ENCODE peak calls at places on chromosomes 16 and 17, in ten cellular contexts. Q is MM.1S, O is bronchial epithelial cell, I is tibial artery, E is stomach, D is colonic mucosa, H is lung, P is neural progenitor cell, T is left ventricle myocardium inferior, R is breast epithelium. L is an unnamed sample.
A peak's percentile ranks its signal among the peaks of the same experiment; 100 is the strongest.

GRCh38 chr17:73936908-73937627 is 266.4 kb upstream of the RPL38 start:
- DNase-seq in O (no peak), T (no peak), P (no peak), E (no peak), R (no peak), H (no peak), Q (no peak), I (no peak), D (no peak), L (no peak)

GRCh38 chr17:35449371-35449931 is 885 bp upstream of the SLFN13 start:
- DNase-seq in O (no peak), I (peak; percentile 21), H (no peak), P (peak; percentile 26), E (peak; percentile 30), D (no peak), T (peak; percentile 22), R (no peak), Q (peak; percentile 37), L (no peak)

GRCh38 chr16:20347666-20348364 is 4.7 kb downstream of the UMOD start:
- DNase-seq in O (no peak), E (no peak), P (no peak), T (no peak), D (no peak), H (no peak), I (no peak), Q (no peak), R (no peak), L (no peak)

GRCh38 chr17:53004902-53005301 is 817.8 kb upstream of the KIF2B start:
- DNase-seq in P (no peak), D (no peak), Q (peak; percentile 65), O (no peak), E (no peak), T (no peak), I (no peak), R (no peak), H (no peak), L (no peak)

GRCh38 chr17:909642-910323 is 69.8 kb downstream of the NXN start:
- DNase-seq in O (peak; percentile 67), D (no peak), E (no peak), R (no peak), I (no peak), P (no peak), T (no peak), H (no peak), Q (no peak), L (no peak)

GRCh38 chr16:87276091-87276561 is 41.1 kb downstream of the C16orf95 start:
- DNase-seq in P (no peak), H (no peak), I (no peak), D (no peak), R (no peak), Q (no peak), T (no peak), O (no peak), E (no peak), L (no peak)

GRCh38 chr17:35051183-35051578 is 12.3 kb downstream of the RFFL start:
- DNase-seq in I (no peak), Q (peak; percentile 78), E (no peak), H (no peak), T (no peak), P (no peak), O (peak; percentile 12), D (no peak), R (no peak), L (no peak)

GRCh38 chr16:25311039-25311438 is 53.4 kb upstream of the ZKSCAN2 start:
- DNase-seq in Q (no peak), E (no peak), H (no peak), R (no peak), I (no peak), T (no peak), P (no peak), D (no peak), O (no peak), L (no peak)

GRCh38 chr17:11899494-11899893 is 97.8 kb downstream of the ZNF18 start:
- DNase-seq in P (peak; percentile 72), Q (no peak), E (no peak), T (no peak), H (no peak), O (no peak), R (no peak), D (no peak), I (no peak), L (no peak)

GRCh38 chr17:14688134-14688533 is 387.3 kb downstream of the HS3ST3B1 start:
- DNase-seq in I (no peak), Q (no peak), D (no peak), O (peak; percentile 5), T (no peak), H (no peak), E (no peak), R (no peak), P (no peak), L (no peak)

GRCh38 chr16:75237398-75238131 is 13.9 kb downstream of the BCAR1 start:
- DNase-seq in P (no peak), I (no peak), O (no peak), Q (no peak), D (peak; percentile 17), T (no peak), E (no peak), R (no peak), H (no peak), L (no peak)

GRCh38 chr16:75238132-75238852 is 13.1 kb downstream of the BCAR1 start:
- DNase-seq in H (no peak), O (no peak), R (peak; percentile 57), D (peak; percentile 38), E (peak; percentile 77), I (peak; percentile 86), Q (no peak), T (peak; percentile 81), P (peak; percentile 46), L (no peak)

GRCh38 chr16:75236736-75237397 is 14.6 kb downstream of the BCAR1 start:
- DNase-seq in O (no peak), T (no peak), P (no peak), H (no peak), E (no peak), D (no peak), R (no peak), Q (no peak), I (no peak), L (no peak)

GRCh38 chr16:75239463-75240122 is 11.8 kb downstream of the BCAR1 start:
- DNase-seq in H (no peak), I (no peak), T (no peak), Q (no peak), P (no peak), E (no peak), R (no peak), D (no peak), O (no peak), L (no peak)

GRCh38 chr16:75238853-75239371 is 12.5 kb downstream of the BCAR1 start:
- DNase-seq in R (no peak), D (no peak), H (no peak), E (no peak), I (peak; percentile 67), Q (no peak), T (no peak), P (no peak), O (no peak), L (no peak)
- TF ChIP-seq CTCF in R (no peak), D (no peak), H (no peak), E (no peak), I (peak; percentile 77), Q (no peak), T (peak; percentile 31), P (no peak), O (peak; percentile 22), L (peak; percentile 16)

DNA sequence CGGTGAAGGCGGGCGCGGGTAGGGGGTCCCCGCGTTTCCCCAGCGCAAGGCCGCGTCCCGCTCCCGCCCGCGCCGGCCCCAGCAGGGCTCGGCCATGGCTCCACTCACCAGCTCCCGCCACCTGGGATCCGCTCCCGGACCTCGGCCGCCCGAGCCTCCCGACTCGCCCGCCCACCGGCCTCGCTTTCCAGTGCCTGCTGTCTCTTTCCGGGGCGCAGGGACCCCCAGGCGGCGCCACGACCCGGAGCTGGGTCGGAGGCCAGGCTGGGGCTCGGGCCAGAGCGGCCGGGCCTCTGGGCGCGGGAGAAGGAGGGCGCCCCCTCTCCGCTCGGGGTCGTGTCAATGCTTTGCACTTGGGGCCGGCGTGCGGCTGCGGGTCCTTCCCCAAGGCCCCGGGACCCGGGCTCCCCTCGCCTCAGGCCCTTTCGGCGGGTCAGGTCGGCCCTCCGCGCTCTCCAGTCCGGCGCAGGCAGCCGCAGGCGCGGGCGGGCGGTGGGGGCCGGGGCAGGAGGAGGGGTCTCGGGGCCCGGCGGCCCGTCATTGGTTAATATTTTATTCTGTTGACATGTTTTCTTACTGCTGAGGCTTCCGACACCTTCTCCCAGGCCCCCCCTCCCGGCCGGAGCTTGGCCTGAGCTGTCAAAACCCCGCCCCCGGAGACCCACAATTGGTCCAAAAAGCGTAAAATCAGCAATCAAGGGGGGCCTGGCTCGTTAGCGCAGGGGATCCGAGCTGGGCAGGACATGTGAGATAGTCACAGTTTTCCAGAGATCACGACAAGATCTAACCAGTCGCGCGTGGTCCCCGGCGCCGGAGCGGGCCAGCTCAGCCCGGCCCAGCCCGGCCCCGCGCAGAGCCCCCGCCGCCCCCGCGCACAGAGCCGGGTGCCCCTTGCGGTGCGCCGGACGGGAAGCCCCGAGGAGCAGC is at the start of gene TBX2:
- DNase-seq in P (peak; percentile 67), I (peak; percentile 87), T (peak; percentile 88), H (peak; percentile 74), R (peak; percentile 64), O (no peak), Q (peak; percentile 72), E (peak; percentile 51), D (peak; percentile 50), L (peak; percentile 38)
- H3K4me3 ChIP-seq in P (peak within 1 kb of the TSS; percentile 52), I (peak within 1 kb of the TSS; percentile 86), T (peak within 1 kb of the TSS; percentile 77), H (peak within 1 kb of the TSS; percentile 87), R (peak within 1 kb of the TSS; percentile 68), O (no peak within 1 kb of the TSS), Q (peak within 1 kb of the TSS; percentile 61), E (peak within 1 kb of the TSS; percentile 56), D (peak within 1 kb of the TSS; percentile 33), L (peak within 1 kb of the TSS; percentile 50)

GRCh38 chr16:47987136-47987535 is 168.7 kb downstream of the ABCC12 start:
- DNase-seq in O (peak; percentile 63), I (no peak), T (no peak), P (no peak), D (no peak), R (no peak), E (no peak), Q (no peak), H (no peak), L (no peak)
- H3K27me3 ChIP-seq in O (no peaks in the 10 kb centered on the region), I (no peaks in the 10 kb centered on the region), T (peaks cover 6% of the 10 kb centered on the region), P (no peaks in the 10 kb centered on the region), D (no peaks in the 10 kb centered on the region), R (no peaks in the 10 kb centered on the region), E (no peaks in the 10 kb centered on the region), Q (no peaks in the 10 kb centered on the region), H (no peaks in the 10 kb centered on the region), L (no peaks in the 10 kb centered on the region)

DNA sequence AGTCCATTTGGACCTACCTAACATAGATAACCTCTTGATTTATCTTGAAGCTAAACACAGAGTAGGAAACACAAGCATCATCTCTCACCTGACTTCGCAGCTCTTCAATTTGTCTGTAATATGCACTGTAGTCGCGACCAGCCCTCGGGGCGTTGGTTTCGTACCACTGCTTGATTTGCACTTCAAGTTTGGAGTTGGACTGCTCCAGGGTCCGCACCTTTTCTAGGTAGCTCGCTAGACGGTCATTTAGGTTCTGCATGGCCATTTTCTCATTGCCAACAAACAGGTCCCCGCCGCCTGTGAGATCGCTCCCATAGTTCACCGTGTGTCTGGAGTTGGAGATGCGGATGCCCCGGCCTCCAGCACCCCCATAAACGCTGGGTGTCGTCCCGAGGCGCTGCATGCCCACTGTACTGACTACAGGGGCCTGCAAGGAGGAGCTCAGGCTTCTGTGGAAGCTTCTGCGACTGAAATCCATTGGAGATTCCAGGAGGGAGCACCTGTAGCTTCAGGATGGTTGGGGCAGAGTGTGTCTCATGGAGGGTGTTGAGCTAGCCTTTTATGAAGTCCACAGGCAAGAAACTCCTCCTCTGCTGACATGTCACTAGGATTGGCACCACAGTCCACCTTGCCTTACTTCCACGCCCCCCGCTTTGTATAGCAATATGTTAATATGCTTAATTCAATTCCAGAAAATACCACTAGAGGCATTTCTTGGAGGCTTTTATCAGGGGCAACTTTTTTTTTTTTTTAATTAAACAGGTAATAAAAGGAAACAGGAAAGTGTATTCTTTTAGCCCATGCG is at the start of gene KRT20:
- DNase-seq in I (no peak), E (no peak), Q (no peak), O (no peak), T (no peak), R (no peak), P (no peak), D (peak; percentile 64), H (no peak), L (no peak)
- TF ChIP-seq CTCF in I (no peak), E (no peak), Q (peak; percentile 18), O (no peak), T (no peak), R (no peak), P (peak; percentile 20), D (peak; percentile 31), H (no peak), L (no peak)

L was measured in kidney epithelial cell.